ENCODE peak calls at places on chromosome 22, in six cellular contexts. H, I, A, K, O and G are unnamed samples.

GRCh38 chr22:39512026-39512425 is 8.3 kb upstream of the ATF4 start:
- DNase-seq in H (no peak), I (no peak), A (no peak), K (peak), O (no peak), G (no peak)

GRCh38 chr22:49664891-49665290 is 162.8 kb downstream of the BRD1 start:
- DNase-seq in H (no peak), I (no peak), A (no peak), K (no peak), O (peak), G (peak)

GRCh38 chr22:17945851-17946690 is 78.3 kb downstream of the MICAL3 start:
- DNase-seq in H (no peak), I (peak), A (peak), K (no peak), O (no peak), G (no peak)

GRCh38 chr22:50014655-50015401 is 2.3 kb upstream of the IL17REL start:
- DNase-seq in H (no peak), I (no peak), A (no peak), K (peak), O (no peak), G (peak)

GRCh38 chr22:39128508-39128907 is 24.0 kb downstream of the CBX7 start:
- DNase-seq in H (no peak), I (no peak), A (no peak), K (no peak), O (no peak), G (no peak)

GRCh38 chr22:36052505-36052941 is 23.9 kb upstream of the RBFOX2 start:
- DNase-seq in H (no peak), I (no peak), A (no peak), K (no peak), O (no peak), G (no peak)

GRCh38 chr22:24391836-24392217 is 35.6 kb upstream of the ADORA2A start:
- DNase-seq in H (no peak), I (no peak), A (no peak), K (no peak), O (no peak), G (no peak)

GRCh38 chr22:48578138-48579034 is 1249.3 kb downstream of the BRD1 start:
- DNase-seq in H (no peak), I (no peak), A (no peak), K (peak), O (peak), G (peak)

GRCh38 chr22:42427211-42427610 is 5.0 kb downstream of the NFAM1 start:
- DNase-seq in H (no peak), I (no peak), A (peak), K (no peak), O (no peak), G (no peak)

GRCh38 chr22:49303781-49304461 is 523.8 kb downstream of the BRD1 start:
- DNase-seq in H (no peak), I (no peak), A (no peak), K (peak), O (no peak), G (no peak)

GRCh38 chr22:32204211-32204855 is 540 bp downstream of the RFPL2 start:
- DNase-seq in H (no peak), I (peak), A (no peak), K (no peak), O (no peak), G (no peak)

GRCh38 chr22:39232246-39232645 is 12.5 kb downstream of the PDGFB start:
- DNase-seq in H (no peak), I (no peak), A (no peak), K (no peak), O (no peak), G (no peak)